ENCODE peak calls at places on chromosomes 4 and X, in five cellular contexts. G, V, Z, S and R are unnamed samples. For H3K4me1, the result is how much of the 10 kb centered on the place peaks cover.

GRCh38 chr4:175469519-175469918 is 342.5 kb downstream of the GPM6A start:
- DNase-seq in G (peak), V (no peak), Z (no peak), S (peak), R (no peak)

GRCh38 chr4:94084155-94084554 is 123.5 kb upstream of the SMARCAD1 start:
- DNase-seq in G (no peak), V (no peak), Z (no peak), S (no peak), R (no peak)

GRCh38 chr4:13059015-13059414 is 425.1 kb downstream of the RAB28 start:
- DNase-seq in G (peak), V (no peak), Z (no peak), S (no peak), R (no peak)

GRCh38 chrX:50799531-50799961 is 14.4 kb downstream of the SHROOM4 start:
- DNase-seq in G (peak), V (no peak), Z (no peak), S (no peak), R (peak)

GRCh38 chrX:87397103-87397886 is 120.3 kb upstream of the KLHL4 start:
- DNase-seq in G (no peak), V (no peak), Z (no peak), S (no peak), R (peak)

GRCh38 chrX:109840585-109840984 is 107.5 kb upstream of the ACSL4 start:
- DNase-seq in G (peak), V (peak), Z (no peak), S (no peak), R (peak)

GRCh38 chrX:39787999-39788398 is 309.8 kb downstream of the BCOR start:
- DNase-seq in G (no peak), V (no peak), Z (no peak), S (no peak), R (no peak)

GRCh38 chrX:25012793-25013592 is 2.8 kb downstream of the ARX start:
- DNase-seq in G (no peak), V (peak), Z (no peak), S (peak), R (no peak)

GRCh38 chr4:41433361-41433760 is 104.6 kb upstream of the LIMCH1 start:
- DNase-seq in G (no peak), V (no peak), Z (no peak), S (no peak), R (no peak)

GRCh38 chr4:41432219-41432618 is 105.7 kb upstream of the LIMCH1 start:
- DNase-seq in G (no peak), V (no peak), Z (no peak), S (no peak), R (no peak)

GRCh38 chr4:41430796-41431195 is 107.2 kb upstream of the LIMCH1 start:
- DNase-seq in G (no peak), V (no peak), Z (no peak), S (no peak), R (peak)

GRCh38 chr4:41435509-41435908 is 102.4 kb upstream of the LIMCH1 start:
- DNase-seq in G (no peak), V (no peak), Z (no peak), S (no peak), R (no peak)

DNA sequence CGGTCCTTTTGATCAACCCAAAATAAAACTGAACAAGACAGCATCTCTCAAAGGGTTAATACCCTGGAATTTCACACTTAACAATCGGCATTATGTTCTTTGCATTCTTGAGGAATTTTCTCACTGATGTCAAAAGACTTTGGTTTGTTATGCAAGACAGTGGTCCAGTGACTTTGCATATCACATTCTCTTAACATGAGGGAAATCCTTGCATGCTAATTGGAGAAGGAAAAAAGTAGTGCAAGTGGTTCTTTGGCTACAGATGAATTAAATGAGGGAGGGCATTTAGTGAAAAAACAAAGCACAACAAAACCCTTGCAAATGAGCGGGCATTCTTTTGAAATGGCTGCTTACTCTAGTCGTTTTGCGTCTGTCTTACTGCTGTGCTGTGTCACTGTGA is 105.1 kb upstream of the LIMCH1 start:
- DNase-seq in G (no peak), V (no peak), Z (no peak), S (peak), R (peak)
- H3K4me2 ChIP-seq in G (no peak), V (peak), Z (no peak), S (peak), R (no peak)

GRCh38 chrX:115372026-115372610 is 82.6 kb downstream of the LUZP4 start:
- DNase-seq in G (peak), V (peak), Z (no peak), S (peak), R (peak)
- H3K4me3 ChIP-seq in G (no peak), V (no peak), Z (no peak), S (no peak), R (no peak)

DNA sequence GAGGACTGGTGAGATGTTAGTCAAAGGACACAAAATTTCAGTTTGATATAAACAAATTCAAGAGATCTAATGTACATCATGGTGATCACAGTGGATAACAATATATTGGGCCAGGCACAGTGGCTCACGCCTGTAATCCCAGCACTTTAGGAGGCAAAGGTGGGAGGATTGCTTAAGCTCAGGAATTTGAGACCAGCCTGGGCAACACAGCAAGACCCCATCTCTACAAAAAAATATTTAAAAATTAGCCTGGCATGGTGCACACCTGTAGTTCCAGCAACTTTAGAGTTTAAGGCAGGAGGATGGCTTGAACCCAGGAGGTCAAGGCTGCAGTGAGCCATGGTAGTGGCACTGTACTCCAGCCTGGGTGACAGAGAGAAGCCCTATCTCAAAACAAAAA is 8.7 kb downstream of the SCARB2 start:
- DNase-seq in G (no peak), V (no peak), Z (no peak), S (no peak), R (no peak)
- H3K4me1 ChIP-seq in G (half or more), V (under half), Z (under half), S (under half), R (under half)

DNA sequence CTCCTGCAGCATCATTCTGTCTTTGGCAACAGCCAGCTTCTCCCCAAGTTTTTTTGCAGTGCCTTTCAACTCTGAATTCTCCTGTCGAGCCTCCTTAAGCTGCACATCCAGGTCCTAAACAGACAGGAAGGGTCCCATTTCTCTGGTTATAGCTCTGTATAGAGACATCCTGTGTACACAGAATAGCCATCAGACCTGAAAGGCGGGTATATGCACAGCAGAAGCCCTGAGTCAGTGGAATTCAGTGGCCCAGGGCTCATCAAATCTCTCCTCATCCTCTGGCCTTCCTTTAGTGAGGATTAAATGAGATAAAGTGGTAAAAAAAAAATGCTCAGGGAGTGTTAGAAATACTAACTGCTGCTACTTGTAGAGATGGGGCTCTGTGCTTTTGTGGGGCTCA is 73.8 kb downstream of the FAM184B start:
- DNase-seq in G (no peak), V (no peak), Z (no peak), S (no peak), R (no peak)
- H3K4me2 ChIP-seq in G (no peak), V (no peak), Z (no peak), S (no peak), R (no peak)

GRCh38 chrX:9466115-9466495 is 1.2 kb downstream of the TBL1X start:
- DNase-seq in G (peak), V (peak), Z (peak), S (peak), R (peak)

GRCh38 chrX:9467181-9467580 is 2.3 kb downstream of the TBL1X start:
- DNase-seq in G (no peak), V (no peak), Z (no peak), S (peak), R (peak)

GRCh38 chrX:9467751-9468150 is 2.9 kb downstream of the TBL1X start:
- DNase-seq in G (no peak), V (no peak), Z (no peak), S (peak), R (no peak)

GRCh38 chrX:9465380-9466114 is 689 bp downstream of the TBL1X start:
- DNase-seq in G (peak), V (peak), Z (peak), S (peak), R (no peak)

DNA sequence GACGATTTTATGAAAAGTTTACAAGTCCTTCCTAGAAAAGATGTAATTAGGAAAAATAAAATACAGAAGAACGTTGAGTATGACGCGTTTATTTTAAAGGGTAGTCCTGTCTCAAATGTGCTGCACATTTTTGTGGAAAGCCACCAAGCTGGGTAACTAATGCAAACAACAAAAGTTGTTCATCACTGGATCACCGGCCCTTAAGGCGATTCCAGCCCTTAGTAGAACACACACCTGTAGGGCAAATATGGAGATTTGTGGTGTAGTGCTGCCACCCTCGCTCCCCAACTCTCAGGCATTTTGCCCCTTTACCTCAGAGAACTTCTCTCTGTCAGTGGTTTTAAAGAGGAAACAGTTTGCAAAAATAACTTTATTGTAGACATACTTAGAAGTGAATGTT is 1.9 kb downstream of the TBL1X start:
- DNase-seq in G (no peak), V (no peak), Z (no peak), S (no peak), R (no peak)
- H3K4me3 ChIP-seq in G (peak), V (peak), Z (peak), S (peak), R (peak)

DNA sequence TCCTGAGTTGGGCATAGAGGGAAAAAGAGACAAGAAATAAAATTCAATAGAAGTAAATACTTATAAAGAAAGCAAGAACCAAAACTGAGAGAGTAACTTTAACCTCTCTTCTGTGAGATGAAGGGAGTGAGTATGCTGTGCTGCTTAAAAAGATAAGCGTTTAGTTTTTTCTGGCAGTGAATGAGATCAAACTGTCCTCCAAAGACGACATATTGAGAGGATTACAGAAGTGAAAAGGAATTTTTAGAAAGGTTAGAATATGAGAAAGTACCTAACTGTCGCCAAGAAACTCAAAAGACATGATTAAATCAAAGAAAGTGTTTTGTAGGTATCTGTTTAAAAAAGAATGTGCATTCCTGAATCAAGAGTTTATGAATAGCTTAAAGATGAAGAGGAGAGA is 16.0 kb downstream of the GAB1 start:
- DNase-seq in G (no peak), V (no peak), Z (no peak), S (no peak), R (no peak)
- H3K4me1 ChIP-seq in G (half or more), V (under half), Z (half or more), S (under half), R (under half)

GRCh38 chr4:141921293-141921692 is 284.9 kb downstream of the IL15 start:
- DNase-seq in G (no peak), V (no peak), Z (no peak), S (no peak), R (no peak)
- H3K4me2 ChIP-seq in G (no peak), V (no peak), Z (no peak), S (no peak), R (no peak)

GRCh38 chr4:101155859-101156430 is 191.4 kb downstream of the PPP3CA start:
- DNase-seq in G (no peak), V (no peak), Z (no peak), S (no peak), R (no peak)

GRCh38 chr4:101158507-101158906 is 188.8 kb downstream of the PPP3CA start:
- DNase-seq in G (no peak), V (no peak), Z (no peak), S (no peak), R (no peak)

GRCh38 chr4:101158136-101158485 is 189.2 kb downstream of the PPP3CA start:
- DNase-seq in G (no peak), V (no peak), Z (no peak), S (no peak), R (no peak)

GRCh38 chr4:101156619-101157310 is 190.6 kb downstream of the PPP3CA start:
- DNase-seq in G (no peak), V (no peak), Z (no peak), S (no peak), R (no peak)

DNA sequence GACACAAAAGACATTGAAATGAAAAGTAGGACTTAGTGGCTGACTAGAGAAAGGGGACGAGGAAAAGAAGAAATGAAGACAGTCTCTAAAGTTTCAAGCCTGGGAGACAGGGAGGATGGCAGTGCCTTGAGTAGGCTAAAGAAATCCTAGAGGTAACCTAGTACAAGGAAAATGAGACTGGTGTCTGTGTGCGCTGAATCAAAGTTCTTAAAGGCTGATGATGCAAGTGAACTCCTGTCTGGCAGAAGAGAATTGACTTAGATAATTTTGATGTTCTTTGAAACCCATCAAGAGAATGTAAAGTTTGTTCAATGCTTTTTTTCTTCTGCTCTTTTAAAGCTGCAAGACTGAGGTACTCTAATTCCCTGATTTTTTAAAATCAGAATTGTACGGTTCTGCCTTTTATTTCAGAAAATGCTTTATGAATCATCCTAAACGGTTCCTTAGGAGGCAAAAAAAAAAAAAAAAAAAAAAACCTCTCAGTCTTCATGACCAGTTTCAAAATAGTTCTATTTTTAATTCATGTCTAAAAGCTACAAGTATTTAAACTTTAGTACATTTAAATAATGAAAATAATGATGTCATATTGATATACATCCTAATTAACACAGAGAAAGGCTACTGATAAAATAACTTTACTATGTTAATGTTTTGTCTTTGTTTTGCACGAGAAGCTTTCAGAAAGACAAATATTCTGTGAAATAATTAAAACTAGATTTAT is 189.8 kb downstream of the PPP3CA start:
- DNase-seq in G (no peak), V (no peak), Z (no peak), S (no peak), R (peak)
- H3K4me3 ChIP-seq in G (no peak), V (no peak), Z (no peak), S (no peak), R (no peak)